ENCODE peak calls at places on chromosomes 12 and 14, in four cellular contexts. H, M, G and A are unnamed samples.

GRCh38 chr14:56195219-56195618 is 77.0 kb downstream of the PELI2 start:
- DNase-seq in M (no peak), G (no peak), H (no peak), A (no peak)

GRCh38 chr12:71748081-71748850 is 6.4 kb upstream of the RAB21 start:
- DNase-seq in H (no peak), M (no peak), G (no peak), A (no peak)

GRCh38 chr14:22070119-22070982 is 396.7 kb upstream of the OR4E1 start:
- DNase-seq in G (peak), H (no peak), M (no peak), A (no peak)

GRCh38 chr14:25848601-25849000 is 749.2 kb downstream of the NOVA1 start:
- DNase-seq in M (no peak), G (no peak), H (no peak), A (no peak)

GRCh38 chr12:65278576-65279386 is at the start of gene MSRB3:
- DNase-seq in G (peak), H (peak), M (peak), A (peak)

GRCh38 chr14:99527026-99527425 is 45.8 kb downstream of the CCNK start:
- DNase-seq in G (no peak), M (no peak), H (no peak), A (no peak)

GRCh38 chr12:9118161-9118560 is 2.4 kb upstream of the A2M start:
- DNase-seq in H (peak), G (no peak), M (peak), A (peak)

GRCh38 chr14:39665084-39665483 is 232.9 kb upstream of the FBXO33 start:
- DNase-seq in H (no peak), G (no peak), M (no peak), A (no peak)

GRCh38 chr14:106694638-106695393 is 1168.4 kb downstream of the TMEM121 start:
- DNase-seq in H (no peak), M (no peak), G (no peak), A (peak)

GRCh38 chr12:53676715-53677611 is 1.1 kb upstream of the ATP5MC2 start:
- DNase-seq in H (peak), M (peak), G (peak), A (peak)

GRCh38 chr12:25592725-25593495 is 39.8 kb upstream of the LMNTD1 start:
- DNase-seq in H (no peak), M (no peak), G (no peak), A (no peak)

GRCh38 chr14:93880025-93880820 is 46.9 kb upstream of the FAM181A start:
- DNase-seq in G (no peak), H (no peak), M (no peak), A (no peak)

GRCh38 chr12:108773798-108774788 is 42.8 kb upstream of the CORO1C start:
- DNase-seq in M (peak), G (peak), H (peak), A (peak)

GRCh38 chr14:69719501-69719951 is 47.4 kb upstream of the SRSF5 start:
- DNase-seq in H (no peak), M (peak), G (peak), A (peak)

GRCh38 chr14:42517786-42518530 is 911.3 kb downstream of the LRFN5 start:
- DNase-seq in M (no peak), G (peak), H (no peak), A (no peak)

GRCh38 chr12:15629108-15629507 is 160.1 kb downstream of the EPS8 start:
- DNase-seq in G (peak), H (peak), M (peak), A (peak)

GRCh38 chr14:22892488-22892887 is 9.5 kb downstream of the REM2 start:
- DNase-seq in M (no peak), H (no peak), G (no peak), A (no peak)

GRCh38 chr14:78143489-78144145 is 26.6 kb upstream of the NRXN3 start:
- DNase-seq in G (no peak), M (no peak), H (no peak), A (no peak)

GRCh38 chr12:30996255-30996654 is 69.7 kb downstream of the TSPAN11 start:
- DNase-seq in M (no peak), H (no peak), G (peak), A (no peak)

GRCh38 chr12:103955811-103956514 is 9.7 kb upstream of the TDG start:
- DNase-seq in M (no peak), G (no peak), H (no peak), A (no peak)

GRCh38 chr12:56601503-56601902 is 28.6 kb downstream of the BAZ2A start:
- DNase-seq in G (peak), M (no peak), H (no peak), A (no peak)

GRCh38 chr12:110689601-110690430 is 901 bp upstream of the HVCN1 start:
- DNase-seq in M (no peak), H (no peak), G (peak), A (no peak)

GRCh38 chr12:22332191-22332590 is 2.3 kb downstream of the ST8SIA1 start:
- DNase-seq in M (no peak), G (no peak), H (no peak), A (no peak)

GRCh38 chr12:55658635-55659391 is 22.1 kb downstream of the OR10P1 start:
- DNase-seq in G (peak), H (no peak), M (no peak), A (no peak)

GRCh38 chr12:96219700-96220206 is 25.6 kb downstream of the ELK3 start:
- DNase-seq in M (peak), G (peak), H (no peak), A (peak)

GRCh38 chr12:59075141-59075540 is 154.8 kb upstream of the LRIG3 start:
- DNase-seq in M (no peak), H (no peak), G (peak), A (no peak)

GRCh38 chr12:32917094-32917611 is 20.6 kb upstream of the PKP2 start:
- DNase-seq in M (peak), G (peak), H (no peak), A (no peak)

GRCh38 chr12:123163227-123163626 is 12.3 kb upstream of the PITPNM2 start:
- DNase-seq in M (no peak), G (no peak), H (no peak), A (no peak)

GRCh38 chr12:98698603-98699463 is 53.7 kb downstream of the APAF1 start:
- DNase-seq in G (peak), H (peak), M (peak), A (no peak)

GRCh38 chr12:43551271-43551970 is 582 bp downstream of the ADAMTS20 start:
- DNase-seq in H (no peak), M (no peak), G (no peak), A (peak)

GRCh38 chr14:29803045-29803444 is 124.6 kb downstream of the PRKD1 start:
- DNase-seq in G (no peak), H (no peak), M (no peak), A (no peak)

GRCh38 chr14:49464885-49465284 is 121.3 kb downstream of the RPS29 start:
- DNase-seq in M (no peak), G (peak), H (no peak), A (no peak)

GRCh38 chr14:76267322-76268012 is 108.5 kb upstream of the ESRRB start:
- DNase-seq in G (peak), H (no peak), M (peak), A (peak)

GRCh38 chr14:51648296-51648695 is 3.4 kb upstream of the FRMD6 start:
- DNase-seq in H (no peak), M (no peak), G (no peak), A (no peak)

GRCh38 chr14:89025581-89026236 is 201.3 kb downstream of the TTC8 start:
- DNase-seq in H (peak), G (peak), M (no peak), A (peak)

GRCh38 chr12:50220357-50221061 is 53.3 kb upstream of the CERS5 start:
- DNase-seq in H (no peak), G (peak), M (no peak), A (no peak)

GRCh38 chr14:68612049-68612448 is 180.8 kb downstream of the ZFP36L1 start:
- DNase-seq in M (no peak), H (no peak), G (peak), A (no peak)

GRCh38 chr12:24707379-24707778 is 241.5 kb downstream of the BCAT1 start:
- DNase-seq in M (no peak), G (no peak), H (no peak), A (no peak)

GRCh38 chr12:57533108-57533507 is 10.5 kb downstream of the MBD6 start:
- DNase-seq in M (no peak), H (no peak), G (no peak), A (no peak)

DNA sequence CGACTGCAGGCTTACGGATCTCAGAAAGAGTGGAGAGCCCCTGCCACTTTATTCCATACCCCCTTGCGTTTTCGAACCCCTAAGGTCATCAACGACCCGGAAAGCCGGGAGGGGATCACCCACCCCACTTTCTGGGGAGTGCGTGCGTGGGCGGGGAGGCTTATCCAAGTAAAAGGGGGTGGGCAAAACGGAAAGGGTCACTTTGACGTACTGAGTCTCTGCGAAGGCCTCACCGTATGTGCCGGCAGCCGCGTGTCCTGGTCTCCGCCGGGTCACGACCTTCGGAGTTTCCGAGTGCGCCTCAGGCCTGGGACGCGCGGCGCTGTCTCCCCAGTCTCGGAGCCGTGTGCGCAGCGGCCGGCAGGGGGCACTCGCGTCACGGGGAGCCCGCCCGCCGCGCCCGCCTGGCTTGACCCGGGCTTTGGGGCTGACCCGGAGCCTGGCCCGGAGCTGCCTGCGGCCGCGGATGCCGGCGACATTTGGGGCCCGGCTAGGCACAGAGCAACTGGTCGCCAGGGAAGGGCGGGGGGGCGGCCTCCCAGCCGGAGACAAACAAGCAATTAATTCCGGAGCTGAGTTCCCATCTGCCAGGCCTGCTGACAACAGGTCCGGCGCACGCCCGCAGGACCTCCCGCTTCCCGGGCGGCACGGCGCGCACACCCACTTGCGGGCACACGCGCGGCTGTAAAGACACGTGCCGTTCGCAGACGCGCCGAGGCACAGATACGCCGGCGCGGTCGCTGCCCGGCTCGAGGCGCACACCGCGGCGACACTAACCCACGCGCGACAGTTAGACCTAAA is 890 bp upstream of the KIF26A start:
- DNase-seq in M (peak), H (no peak), G (peak), A (peak)
- TF ChIP-seq CTCF in M (peak), H (peak), G (peak), A (peak)

DNA sequence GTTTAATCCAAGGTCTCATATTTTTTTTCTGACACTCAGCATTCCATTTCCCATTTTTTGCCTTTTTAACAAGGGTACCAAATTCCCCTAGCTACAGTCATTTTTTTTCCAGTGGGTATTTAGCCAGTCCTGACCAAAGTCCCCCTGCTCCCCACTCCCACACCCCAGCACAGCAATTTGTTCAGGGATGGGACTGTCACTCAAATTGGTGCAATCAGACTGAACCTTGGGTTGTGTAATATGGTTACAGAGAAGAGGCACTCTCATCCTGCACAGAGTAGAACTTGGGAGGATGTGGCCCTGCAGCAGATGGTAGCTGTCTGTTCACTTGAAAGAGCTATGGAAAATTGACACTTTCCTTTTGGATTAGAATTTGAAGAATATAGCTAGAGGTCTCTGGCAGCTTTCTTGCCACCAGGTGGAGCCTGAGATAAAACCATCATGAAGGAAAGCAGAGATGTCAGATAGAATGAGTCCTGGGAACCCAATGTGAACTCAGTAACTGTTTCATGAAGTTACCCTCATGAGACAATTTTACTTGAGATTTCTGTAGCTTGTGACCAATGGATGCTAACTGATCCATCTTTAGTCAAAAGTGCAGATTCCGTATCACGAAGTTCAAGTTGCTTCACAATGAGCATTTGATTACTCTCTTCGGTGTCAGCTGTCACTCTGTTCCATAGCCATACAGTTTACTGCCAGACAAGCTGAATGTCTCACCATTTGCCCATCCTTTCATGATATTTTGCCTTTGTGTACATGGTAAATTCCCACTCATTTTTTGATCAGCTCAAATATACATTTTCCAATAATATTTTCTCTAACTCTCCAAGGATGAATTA is 394.0 kb upstream of the SYT1 start:
- DNase-seq in H (peak), M (no peak), G (peak), A (peak)
- TF ChIP-seq CTCF in H (peak), M (no peak), G (peak), A (peak)

GRCh38 chr12:122137229-122137628 is 36.8 kb downstream of the IL31 start:
- DNase-seq in M (no peak), H (no peak), G (no peak), A (no peak)
- TF ChIP-seq CTCF in M (no peak), H (peak), G (peak), A (no peak)

GRCh38 chr12:2877959-2878732 is 1.1 kb downstream of the RHNO1 start:
- DNase-seq in M (no peak), G (peak), H (no peak), A (no peak)

GRCh38 chr12:2879853-2880252 is 2.8 kb downstream of the RHNO1 start:
- DNase-seq in M (no peak), H (no peak), G (no peak), A (no peak)

GRCh38 chr12:2877047-2877958 is at the start of the genes FOXM1 and RHNO1:
- DNase-seq in M (peak), G (peak), H (no peak), A (peak)

GRCh38 chr12:2876431-2877046 is 435 bp downstream of the FOXM1 start:
- DNase-seq in H (no peak), G (peak), M (no peak), A (no peak)
- TF ChIP-seq CTCF in H (no peak), G (no peak), M (no peak), A (no peak)

GRCh38 chr14:59424707-59425106 is 40.5 kb downstream of the GPR135 start:
- DNase-seq in H (no peak), G (peak), M (no peak), A (no peak)

GRCh38 chr14:59417301-59417700 is 47.9 kb downstream of the GPR135 start:
- DNase-seq in M (no peak), H (no peak), G (no peak), A (no peak)

GRCh38 chr14:59425322-59425945 is 39.7 kb downstream of the GPR135 start:
- DNase-seq in H (no peak), G (peak), M (no peak), A (no peak)

GRCh38 chr14:59419383-59419782 is 45.8 kb downstream of the GPR135 start:
- DNase-seq in H (no peak), M (no peak), G (no peak), A (no peak)

DNA sequence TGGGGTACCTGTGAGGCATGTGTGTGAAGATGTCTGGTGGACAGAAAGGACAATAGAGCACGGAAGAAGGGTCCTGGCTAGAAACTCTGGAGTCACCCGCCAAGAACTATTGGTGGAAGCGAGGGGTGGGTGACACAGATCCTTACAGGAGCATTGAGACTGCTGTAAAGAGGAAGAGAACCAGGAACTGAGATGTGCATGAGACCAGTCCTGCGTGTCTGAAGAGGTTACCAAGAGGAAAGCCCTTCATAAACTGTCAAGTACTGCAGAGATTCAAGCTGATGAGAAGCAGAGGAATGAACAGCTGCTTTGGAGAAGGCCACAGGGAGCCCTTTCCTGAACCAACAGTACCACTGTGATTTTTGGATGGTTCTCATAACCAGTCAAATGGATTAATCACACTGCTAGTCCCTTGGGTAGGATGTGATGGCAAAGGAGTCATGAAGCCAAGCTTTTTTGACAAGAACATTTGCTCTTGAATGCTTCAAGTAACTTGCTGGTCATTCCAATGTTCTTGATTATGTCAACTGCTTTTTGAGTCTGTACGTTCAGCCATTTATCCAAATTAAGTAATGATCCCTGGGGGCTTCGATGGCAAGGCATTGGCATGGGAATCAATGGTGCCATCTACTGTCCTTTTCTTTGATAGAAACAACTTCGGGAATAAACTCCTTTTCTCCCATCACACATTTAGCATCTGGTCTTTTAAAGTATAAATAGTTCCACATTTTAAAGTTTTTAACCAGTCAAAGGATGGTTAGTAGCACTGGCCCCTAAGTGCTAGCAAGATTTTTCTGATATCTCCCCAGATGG is 42.9 kb downstream of the GPR135 start:
- DNase-seq in M (no peak), G (peak), H (no peak), A (no peak)
- TF ChIP-seq CTCF in M (no peak), G (no peak), H (no peak), A (no peak)

GRCh38 chr12:10867381-10867780 is 16.7 kb downstream of the PRH1 start:
- DNase-seq in H (no peak), G (peak), M (no peak), A (no peak)
- TF ChIP-seq CTCF in H (peak), G (no peak), M (no peak), A (no peak)